ENCODE peak calls at places on chromosomes 3 and 15, in seven cellular contexts. One of them, this sample, is unnamed.

GRCh38 chr15:99085413-99086326 is 19.2 kb upstream of the SYNM start:
- DNase-seq in lower lobe of right lung: no peak
- DNase-seq in fibroblast of lung: peak
- DNase-seq in A673: no peak
- DNase-seq in left lung: no peak
- DNase-seq in CD8-positive, alpha-beta T cell: no peak
- DNase-seq in Panc1: no peak
- DNase-seq in this sample: no peak

GRCh38 chr3:184952671-184953070 is 140.7 kb downstream of the VPS8 start:
- DNase-seq in lower lobe of right lung: no peak
- DNase-seq in fibroblast of lung: no peak
- DNase-seq in A673: no peak
- DNase-seq in left lung: no peak
- DNase-seq in CD8-positive, alpha-beta T cell: no peak
- DNase-seq in Panc1: no peak
- DNase-seq in this sample: no peak

GRCh38 chr3:166304509-166305063 is 467.4 kb upstream of the BCHE start:
- DNase-seq in lower lobe of right lung: no peak
- DNase-seq in fibroblast of lung: no peak
- DNase-seq in A673: peak
- DNase-seq in left lung: no peak
- DNase-seq in CD8-positive, alpha-beta T cell: no peak
- DNase-seq in Panc1: no peak
- DNase-seq in this sample: no peak

GRCh38 chr3:65625310-65625709 is 413.4 kb downstream of the MAGI1 start:
- DNase-seq in lower lobe of right lung: no peak
- DNase-seq in fibroblast of lung: no peak
- DNase-seq in A673: no peak
- DNase-seq in left lung: no peak
- DNase-seq in CD8-positive, alpha-beta T cell: no peak
- DNase-seq in Panc1: no peak
- DNase-seq in this sample: no peak

GRCh38 chr3:196399485-196399945 is 32.7 kb downstream of the UBXN7 start:
- DNase-seq in lower lobe of right lung: no peak
- DNase-seq in fibroblast of lung: peak
- DNase-seq in A673: no peak
- DNase-seq in left lung: no peak
- DNase-seq in CD8-positive, alpha-beta T cell: no peak
- DNase-seq in Panc1: no peak
- DNase-seq in this sample: no peak

GRCh38 chr15:63503739-63504246 is 600 bp upstream of the USP3 start:
- DNase-seq in lower lobe of right lung: peak
- DNase-seq in fibroblast of lung: peak
- DNase-seq in A673: peak
- DNase-seq in left lung: peak
- DNase-seq in CD8-positive, alpha-beta T cell: peak
- DNase-seq in Panc1: peak
- DNase-seq in this sample: peak

GRCh38 chr15:93462690-93463089 is 373.7 kb upstream of the RGMA start:
- DNase-seq in lower lobe of right lung: no peak
- DNase-seq in fibroblast of lung: no peak
- DNase-seq in A673: no peak
- DNase-seq in left lung: no peak
- DNase-seq in CD8-positive, alpha-beta T cell: no peak
- DNase-seq in Panc1: no peak
- DNase-seq in this sample: no peak

GRCh38 chr3:133548090-133548489 is 25.4 kb upstream of the CDV3 start:
- DNase-seq in lower lobe of right lung: no peak
- DNase-seq in fibroblast of lung: peak
- DNase-seq in A673: no peak
- DNase-seq in left lung: no peak
- DNase-seq in CD8-positive, alpha-beta T cell: no peak
- DNase-seq in Panc1: no peak
- DNase-seq in this sample: no peak

GRCh38 chr3:122691195-122691594 is 10.6 kb downstream of the PARP14 start:
- DNase-seq in lower lobe of right lung: no peak
- DNase-seq in fibroblast of lung: peak
- DNase-seq in A673: no peak
- DNase-seq in left lung: no peak
- DNase-seq in CD8-positive, alpha-beta T cell: no peak
- DNase-seq in Panc1: no peak
- DNase-seq in this sample: no peak

GRCh38 chr3:155809181-155809580 is 3.1 kb upstream of the C3orf33 start:
- DNase-seq in lower lobe of right lung: no peak
- DNase-seq in fibroblast of lung: peak
- DNase-seq in A673: no peak
- DNase-seq in left lung: no peak
- DNase-seq in CD8-positive, alpha-beta T cell: no peak
- DNase-seq in Panc1: no peak
- DNase-seq in this sample: no peak

GRCh38 chr3:188663839-188664238 is 507.9 kb upstream of the TPRG1 start:
- DNase-seq in lower lobe of right lung: no peak
- DNase-seq in fibroblast of lung: no peak
- DNase-seq in A673: no peak
- DNase-seq in left lung: no peak
- DNase-seq in CD8-positive, alpha-beta T cell: no peak
- DNase-seq in Panc1: no peak
- DNase-seq in this sample: no peak

GRCh38 chr3:37271636-37272035 is 97.3 kb upstream of the LRRFIP2 start:
- DNase-seq in lower lobe of right lung: no peak
- DNase-seq in fibroblast of lung: no peak
- DNase-seq in A673: peak
- DNase-seq in left lung: no peak
- DNase-seq in CD8-positive, alpha-beta T cell: no peak
- DNase-seq in Panc1: no peak
- DNase-seq in this sample: no peak

GRCh38 chr3:172987268-172987667 is 153.8 kb downstream of the SPATA16 start:
- DNase-seq in lower lobe of right lung: no peak
- DNase-seq in fibroblast of lung: no peak
- DNase-seq in A673: peak
- DNase-seq in left lung: no peak
- DNase-seq in CD8-positive, alpha-beta T cell: no peak
- DNase-seq in Panc1: no peak
- DNase-seq in this sample: no peak

GRCh38 chr3:128555098-128555825 is 62.3 kb upstream of the GATA2 start:
- DNase-seq in lower lobe of right lung: peak
- DNase-seq in fibroblast of lung: no peak
- DNase-seq in A673: no peak
- DNase-seq in left lung: no peak
- DNase-seq in CD8-positive, alpha-beta T cell: peak
- DNase-seq in Panc1: no peak
- DNase-seq in this sample: no peak

GRCh38 chr15:100831466-100831865 is 48.2 kb upstream of the ALDH1A3 start:
- DNase-seq in lower lobe of right lung: no peak
- DNase-seq in fibroblast of lung: no peak
- DNase-seq in A673: no peak
- DNase-seq in left lung: no peak
- DNase-seq in CD8-positive, alpha-beta T cell: no peak
- DNase-seq in Panc1: no peak
- DNase-seq in this sample: no peak

GRCh38 chr3:160027541-160028195 is 39.0 kb downstream of the IL12A start:
- DNase-seq in lower lobe of right lung: no peak
- DNase-seq in fibroblast of lung: peak
- DNase-seq in A673: no peak
- DNase-seq in left lung: no peak
- DNase-seq in CD8-positive, alpha-beta T cell: no peak
- DNase-seq in Panc1: no peak
- DNase-seq in this sample: peak

GRCh38 chr15:25687689-25688088 is 175.4 kb downstream of the ATP10A start:
- DNase-seq in lower lobe of right lung: no peak
- DNase-seq in fibroblast of lung: no peak
- DNase-seq in A673: no peak
- DNase-seq in left lung: no peak
- DNase-seq in CD8-positive, alpha-beta T cell: no peak
- DNase-seq in Panc1: no peak
- DNase-seq in this sample: no peak

GRCh38 chr3:194285024-194285858 is 65.9 kb downstream of the CPN2 start:
- DNase-seq in lower lobe of right lung: no peak
- DNase-seq in fibroblast of lung: peak
- DNase-seq in A673: no peak
- DNase-seq in left lung: no peak
- DNase-seq in CD8-positive, alpha-beta T cell: no peak
- DNase-seq in Panc1: no peak
- DNase-seq in this sample: no peak

GRCh38 chr3:189721873-189722665 is 90.9 kb downstream of the TP63 start:
- DNase-seq in lower lobe of right lung: no peak
- DNase-seq in fibroblast of lung: peak
- DNase-seq in A673: no peak
- DNase-seq in left lung: no peak
- DNase-seq in CD8-positive, alpha-beta T cell: no peak
- DNase-seq in Panc1: no peak
- DNase-seq in this sample: no peak

GRCh38 chr3:69777582-69777967 is 38.3 kb downstream of the MITF start:
- DNase-seq in lower lobe of right lung: no peak
- DNase-seq in fibroblast of lung: no peak
- DNase-seq in A673: no peak
- DNase-seq in left lung: no peak
- DNase-seq in CD8-positive, alpha-beta T cell: no peak
- DNase-seq in Panc1: no peak
- DNase-seq in this sample: no peak

GRCh38 chr15:63918317-63918672 is 84.5 kb upstream of the HERC1 start:
- DNase-seq in lower lobe of right lung: no peak
- DNase-seq in fibroblast of lung: no peak
- DNase-seq in A673: no peak
- DNase-seq in left lung: no peak
- DNase-seq in CD8-positive, alpha-beta T cell: no peak
- DNase-seq in Panc1: no peak
- DNase-seq in this sample: no peak

GRCh38 chr15:86743283-86743903 is 663.7 kb downstream of the AGBL1 start:
- DNase-seq in lower lobe of right lung: no peak
- DNase-seq in fibroblast of lung: peak
- DNase-seq in A673: peak
- DNase-seq in left lung: no peak
- DNase-seq in CD8-positive, alpha-beta T cell: peak
- DNase-seq in Panc1: peak
- DNase-seq in this sample: no peak
- TF ChIP-seq CTCF in lower lobe of right lung: peak
- TF ChIP-seq CTCF in fibroblast of lung: peak
- TF ChIP-seq CTCF in A673: peak
- TF ChIP-seq CTCF in left lung: no peak
- TF ChIP-seq CTCF in CD8-positive, alpha-beta T cell: peak
- TF ChIP-seq CTCF in Panc1: peak
- TF ChIP-seq CTCF in this sample: peak

DNA sequence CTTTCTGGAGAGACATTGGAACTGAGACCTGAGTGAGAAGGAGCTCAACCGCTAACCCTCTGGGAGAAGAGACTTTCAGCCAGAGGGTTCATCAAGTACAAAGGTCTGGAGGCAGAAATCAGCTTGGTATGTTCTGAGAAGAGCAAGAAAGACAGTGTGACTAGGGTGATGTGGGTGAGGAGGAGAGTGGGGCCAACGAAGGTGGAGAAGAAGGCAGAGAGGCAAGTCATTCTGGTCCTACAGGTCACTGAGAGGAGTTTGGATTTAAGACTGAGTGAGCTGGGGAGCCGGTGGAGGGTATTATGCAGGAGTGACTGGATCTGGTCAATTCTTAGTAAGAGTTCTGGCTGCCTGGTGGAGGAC is 12.2 kb downstream of the XIRP1 start:
- DNase-seq in lower lobe of right lung: no peak
- DNase-seq in fibroblast of lung: no peak
- DNase-seq in A673: no peak
- DNase-seq in left lung: no peak
- DNase-seq in CD8-positive, alpha-beta T cell: no peak
- DNase-seq in Panc1: no peak
- DNase-seq in this sample: no peak
- H3K4me3 ChIP-seq in lower lobe of right lung: peak
- H3K4me3 ChIP-seq in fibroblast of lung: peak
- H3K4me3 ChIP-seq in A673: peak
- H3K4me3 ChIP-seq in left lung: no peak
- H3K4me3 ChIP-seq in CD8-positive, alpha-beta T cell: peak
- H3K4me3 ChIP-seq in Panc1: peak
- H3K4me3 ChIP-seq in this sample: peak

GRCh38 chr15:56496635-56497034 is 31.7 kb upstream of the MNS1 start:
- DNase-seq in lower lobe of right lung: no peak
- DNase-seq in fibroblast of lung: peak
- DNase-seq in A673: peak
- DNase-seq in left lung: no peak
- DNase-seq in CD8-positive, alpha-beta T cell: no peak
- DNase-seq in Panc1: peak
- DNase-seq in this sample: peak
- TF ChIP-seq CTCF in lower lobe of right lung: peak
- TF ChIP-seq CTCF in fibroblast of lung: peak
- TF ChIP-seq CTCF in A673: peak
- TF ChIP-seq CTCF in left lung: peak
- TF ChIP-seq CTCF in CD8-positive, alpha-beta T cell: peak
- TF ChIP-seq CTCF in Panc1: peak
- TF ChIP-seq CTCF in this sample: peak

GRCh38 chr3:143613226-143613625 is 235.0 kb downstream of the SLC9A9 start:
- DNase-seq in lower lobe of right lung: no peak
- DNase-seq in fibroblast of lung: no peak
- DNase-seq in A673: no peak
- DNase-seq in left lung: no peak
- DNase-seq in CD8-positive, alpha-beta T cell: no peak
- DNase-seq in Panc1: no peak
- DNase-seq in this sample: no peak
- H3K4me3 ChIP-seq in lower lobe of right lung: no peak
- H3K4me3 ChIP-seq in fibroblast of lung: no peak
- H3K4me3 ChIP-seq in A673: no peak
- H3K4me3 ChIP-seq in left lung: no peak
- H3K4me3 ChIP-seq in CD8-positive, alpha-beta T cell: no peak
- H3K4me3 ChIP-seq in Panc1: no peak
- H3K4me3 ChIP-seq in this sample: no peak

DNA sequence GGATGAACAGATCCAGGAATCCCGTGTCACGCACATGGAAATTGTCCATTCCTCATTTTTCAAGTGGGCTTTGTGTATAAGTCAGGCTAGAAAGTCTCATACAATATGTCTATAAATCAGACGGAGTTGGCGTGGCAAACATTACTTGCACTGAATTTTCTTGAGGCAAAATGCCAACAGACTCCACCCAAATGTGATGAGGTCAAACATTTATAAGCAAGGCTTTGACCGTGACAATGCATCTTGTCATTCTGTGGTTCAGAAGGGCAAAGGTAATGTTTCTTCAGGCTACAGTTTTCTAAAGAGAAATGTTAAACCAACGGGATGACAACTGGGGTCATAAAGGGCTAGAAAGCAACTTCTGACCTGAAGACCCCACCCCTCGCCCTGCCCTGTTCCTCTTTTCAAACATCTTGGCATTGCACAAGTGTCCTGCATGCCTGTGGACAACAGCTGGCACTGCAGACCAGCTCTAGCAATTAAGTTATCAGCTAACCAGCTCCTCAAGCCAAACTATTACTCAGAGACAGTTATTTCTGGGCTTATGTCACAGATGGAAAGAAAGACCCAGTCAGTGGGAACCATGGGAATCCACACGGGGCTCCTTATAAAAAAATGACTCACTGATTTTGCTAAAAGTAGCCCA is 36.5 kb upstream of the SPTBN5 start:
- DNase-seq in lower lobe of right lung: peak
- DNase-seq in fibroblast of lung: peak
- DNase-seq in A673: peak
- DNase-seq in left lung: peak
- DNase-seq in CD8-positive, alpha-beta T cell: no peak
- DNase-seq in Panc1: peak
- DNase-seq in this sample: no peak
- TF ChIP-seq CTCF in lower lobe of right lung: peak
- TF ChIP-seq CTCF in fibroblast of lung: peak
- TF ChIP-seq CTCF in A673: no peak
- TF ChIP-seq CTCF in left lung: no peak
- TF ChIP-seq CTCF in CD8-positive, alpha-beta T cell: no peak
- TF ChIP-seq CTCF in Panc1: no peak
- TF ChIP-seq CTCF in this sample: no peak

GRCh38 chr15:76575177-76576078 is 238.9 kb downstream of the ISL2 start:
- DNase-seq in lower lobe of right lung: no peak
- DNase-seq in fibroblast of lung: peak
- DNase-seq in A673: peak
- DNase-seq in left lung: no peak
- DNase-seq in CD8-positive, alpha-beta T cell: no peak
- DNase-seq in Panc1: no peak
- DNase-seq in this sample: peak
- H3K4me3 ChIP-seq in lower lobe of right lung: no peak
- H3K4me3 ChIP-seq in fibroblast of lung: no peak
- H3K4me3 ChIP-seq in A673: no peak
- H3K4me3 ChIP-seq in left lung: no peak
- H3K4me3 ChIP-seq in CD8-positive, alpha-beta T cell: no peak
- H3K4me3 ChIP-seq in Panc1: no peak
- H3K4me3 ChIP-seq in this sample: no peak

This sample was measured in GM12864.